ENCODE peak calls at places on chromosomes 3 and 15, in eight cellular contexts. M, C, A, H, D, I, V and S are unnamed samples. For H3K27me3 and H3K36me3, the result is how much of the 10 kb centered on the place peaks cover.

GRCh38 chr3:32438596-32439344 is 47.1 kb downstream of the CMTM7 start:
- DNase-seq in C (no peak), A (no peak), M (no peak), V (no peak), D (no peak), H (no peak), I (no peak), S (no peak)

GRCh38 chr3:52246728-52247454 is 1.3 kb downstream of the PPM1M start:
- DNase-seq in D (no peak), M (peak), V (no peak), A (no peak), I (no peak), C (no peak), H (no peak), S (peak)

GRCh38 chr3:194328080-194328571 is 23.0 kb downstream of the CPN2 start:
- DNase-seq in A (peak), C (peak), D (peak), I (peak), H (no peak), M (no peak), V (no peak), S (peak)

GRCh38 chr3:21508244-21508643 is 242.8 kb downstream of the ZNF385D start:
- DNase-seq in M (no peak), V (no peak), H (no peak), A (no peak), D (no peak), I (no peak), C (no peak), S (no peak)

GRCh38 chr15:47326934-47327333 is 390.4 kb upstream of the SEMA6D start:
- DNase-seq in V (peak), I (no peak), M (no peak), A (no peak), C (no peak), H (no peak), D (no peak), S (no peak)

GRCh38 chr3:128726691-128727031 is 678 bp downstream of the RAB7A start:
- DNase-seq in A (peak), V (peak), D (peak), H (peak), C (peak), M (peak), I (peak), S (no peak)

GRCh38 chr15:52008698-52009434 is 10.2 kb upstream of the MAPK6 start:
- DNase-seq in A (no peak), I (no peak), M (no peak), D (no peak), V (no peak), C (no peak), H (no peak), S (no peak)

GRCh38 chr3:72821170-72821781 is 27.0 kb downstream of the SHQ1 start:
- DNase-seq in V (no peak), A (no peak), C (no peak), D (no peak), H (no peak), M (no peak), I (peak), S (no peak)

GRCh38 chr3:132368515-132368914 is 48.8 kb upstream of the DNAJC13 start:
- DNase-seq in I (no peak), A (no peak), D (no peak), C (no peak), H (no peak), V (no peak), M (no peak), S (no peak)

GRCh38 chr3:185423178-185423577 is 60.2 kb downstream of the MAP3K13 start:
- DNase-seq in C (peak), D (no peak), V (no peak), A (no peak), I (peak), M (no peak), H (no peak), S (no peak)

GRCh38 chr3:21036888-21037287 is 714.1 kb downstream of the ZNF385D start:
- DNase-seq in H (no peak), V (no peak), I (no peak), A (no peak), C (no peak), D (no peak), M (no peak), S (no peak)

GRCh38 chr15:93217343-93217742 is 128.3 kb upstream of the RGMA start:
- DNase-seq in V (no peak), A (no peak), C (no peak), M (no peak), D (no peak), I (no peak), H (no peak), S (no peak)

GRCh38 chr15:95025924-95026728 is 794.8 kb downstream of the MCTP2 start:
- DNase-seq in H (peak), C (peak), I (peak), V (peak), D (no peak), A (peak), M (peak), S (peak)

GRCh38 chr15:68369931-68370767 is 61.8 kb downstream of the ITGA11 start:
- DNase-seq in A (no peak), V (no peak), I (no peak), H (no peak), C (no peak), D (no peak), M (no peak), S (no peak)

GRCh38 chr15:76839173-76839572 is 66.0 kb downstream of the SCAPER start:
- DNase-seq in D (no peak), M (no peak), A (no peak), I (no peak), C (no peak), V (no peak), H (no peak), S (no peak)

GRCh38 chr3:23217872-23218554 is 14.9 kb downstream of the UBE2E2 start:
- DNase-seq in D (no peak), C (no peak), I (peak), A (no peak), V (no peak), M (no peak), H (no peak), S (no peak)

GRCh38 chr3:15820911-15821310 is 23.1 kb upstream of the ANKRD28 start:
- DNase-seq in H (no peak), C (no peak), D (no peak), I (peak), M (no peak), A (no peak), V (no peak), S (no peak)

GRCh38 chr3:30342319-30343060 is 263.9 kb upstream of the TGFBR2 start:
- DNase-seq in H (no peak), M (no peak), C (peak), I (peak), D (no peak), V (no peak), A (no peak), S (no peak)

GRCh38 chr15:100001405-100001804 is 268.2 kb upstream of the LYSMD4 start:
- DNase-seq in H (no peak), C (no peak), D (no peak), V (no peak), A (no peak), I (no peak), M (no peak), S (no peak)

GRCh38 chr3:156360992-156361391 is 193.9 kb downstream of the SSR3 start:
- DNase-seq in M (no peak), V (no peak), A (no peak), C (no peak), I (no peak), H (no peak), D (no peak), S (peak)

GRCh38 chr3:64268926-64269325 is 43.7 kb upstream of the PRICKLE2 start:
- DNase-seq in I (no peak), M (no peak), H (no peak), D (no peak), V (no peak), C (no peak), A (no peak), S (no peak)

GRCh38 chr3:113698891-113699465 is 2.5 kb upstream of the USF3 start:
- DNase-seq in I (peak), H (no peak), C (peak), V (peak), M (no peak), A (peak), D (no peak), S (peak)
- H3K4me3 ChIP-seq in I (no peak), H (no peak), C (no peak), V (peak), M (no peak), A (peak), D (peak), S (peak)

GRCh38 chr15:65390447-65390846 is 12.6 kb upstream of the IGDCC3 start:
- DNase-seq in V (no peak), C (no peak), I (no peak), H (no peak), M (no peak), D (no peak), A (no peak), S (no peak)
- H3K27me3 ChIP-seq in V (under half), C (under half), I (under half), H (under half), M (under half), D (under half), A (under half), S (under half)

DNA sequence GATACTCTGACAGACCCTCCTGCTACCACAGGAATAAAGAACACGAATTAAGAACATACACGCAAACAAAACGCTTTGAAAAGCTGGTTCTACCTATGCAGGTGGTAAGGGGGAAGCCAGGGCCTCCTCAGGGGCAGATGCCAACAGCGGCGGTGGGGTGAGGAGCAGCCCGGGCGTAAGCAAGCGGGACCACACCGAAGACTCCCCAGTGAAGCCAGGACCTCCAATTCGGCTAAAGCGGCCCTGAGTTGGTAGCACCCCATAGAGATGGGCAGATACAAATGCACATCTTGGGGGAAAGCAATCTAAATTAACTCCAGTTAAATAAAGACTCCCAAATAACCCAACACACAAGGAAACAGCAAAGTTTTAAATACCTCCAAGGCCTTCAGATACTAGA is 32.4 kb downstream of the NIPA2 start:
- DNase-seq in A (no peak), V (no peak), H (no peak), I (no peak), D (no peak), C (no peak), M (no peak), S (no peak)
- H3K36me3 ChIP-seq in A (under half), V (under half), H (half or more), I (under half), D (under half), C (under half), M (under half), S (under half)

DNA sequence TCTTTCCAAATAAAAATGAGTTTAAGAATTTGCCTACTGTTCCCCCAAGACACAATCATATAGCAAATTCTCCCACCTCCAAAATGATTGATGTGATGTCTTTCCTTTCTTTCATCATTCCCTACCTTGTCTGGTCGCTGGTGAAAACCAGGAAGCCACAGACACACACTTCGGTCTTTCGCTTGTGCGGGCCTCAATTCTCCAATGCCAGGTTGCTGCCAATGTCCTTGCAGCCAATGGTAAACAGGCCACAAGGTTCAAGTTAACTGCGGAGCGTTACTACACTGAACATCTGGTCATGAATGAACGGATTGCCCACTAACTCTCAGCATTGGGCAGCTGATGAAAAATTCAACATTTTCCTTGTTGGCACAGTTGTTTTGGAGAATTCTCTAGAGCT is 192.2 kb downstream of the FOXP1 start:
- DNase-seq in C (no peak), H (no peak), A (no peak), D (no peak), V (no peak), M (no peak), I (no peak), S (no peak)
- H3K4me3 ChIP-seq in C (no peak), H (no peak), A (no peak), D (no peak), V (no peak), M (no peak), I (no peak), S (no peak)

DNA sequence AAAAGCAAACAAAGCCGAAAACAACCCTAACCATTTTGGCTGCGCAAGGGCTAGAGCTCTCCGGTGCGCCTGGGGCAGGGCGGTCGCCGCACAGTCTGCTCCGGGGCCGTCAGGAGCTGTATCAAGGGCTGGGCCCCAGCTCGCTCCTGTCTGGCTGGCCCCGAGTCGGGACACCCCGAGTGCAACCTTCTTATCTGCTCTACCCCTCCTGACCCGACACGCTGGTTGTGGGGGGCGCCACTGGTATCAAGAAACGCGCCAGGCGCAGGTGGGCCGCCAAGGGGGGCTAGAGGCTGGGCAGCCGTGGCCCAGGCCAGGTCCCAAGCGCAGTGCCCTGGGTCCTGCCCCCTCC is 36.0 kb downstream of the NR2F2 start:
- DNase-seq in H (no peak), C (no peak), D (no peak), I (no peak), V (no peak), A (peak), M (peak), S (peak)
- H3K27me3 ChIP-seq in H (half or more), C (under half), D (under half), I (under half), V (under half), A (half or more), M (under half), S (half or more)

DNA sequence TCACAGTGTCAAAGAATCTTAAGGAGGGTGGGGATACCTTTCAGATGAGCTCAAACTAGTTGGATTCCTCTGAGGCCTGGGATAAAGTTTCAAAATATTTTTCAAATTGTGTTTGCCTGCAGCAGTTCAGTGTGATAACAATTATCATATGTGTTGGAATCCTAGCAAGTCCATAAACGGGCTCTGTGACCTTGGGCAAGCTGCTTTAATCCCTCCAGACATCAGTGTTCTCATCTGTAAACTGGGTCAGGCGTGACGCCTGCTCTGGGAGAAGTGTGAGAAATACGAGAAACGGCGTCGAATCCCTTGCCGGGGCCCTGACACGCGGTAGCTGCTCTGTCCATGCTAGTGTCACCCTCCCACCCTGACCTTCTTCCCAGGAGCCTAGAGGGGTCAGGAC is 153.4 kb downstream of the UACA start:
- DNase-seq in C (no peak), V (peak), M (no peak), D (no peak), H (no peak), A (no peak), I (no peak), S (no peak)
- H3K36me3 ChIP-seq in C (under half), V (under half), M (under half), D (under half), H (under half), A (under half), I (under half), S (under half)

GRCh38 chr3:134372405-134373277 is 1.6 kb downstream of the AMOTL2 start:
- DNase-seq in A (no peak), V (no peak), I (no peak), M (peak), C (no peak), H (no peak), D (no peak), S (no peak)
- H3K4me3 ChIP-seq in A (peak), V (peak), I (peak), M (peak), C (peak), H (peak), D (no peak), S (peak)